ENCODE peak calls at places on chromosomes 3 and 15, in nine cellular contexts. H is RWPE2; V is RPMI8226; K is left cardiac atrium; N is fibroblast of villous mesenchyme; W is activated naive CD4-positive, alpha-beta T cell treated with Interleukin-2 at 50 U/mL for 16 hours; F is HT1080; S is skeletal muscle cell; C is stimulated activated CD4-positive, alpha-beta T cell treated with anti-CD3 and anti-CD28 coated beads, Interleukin-4, amount 100 ng/mL, for 1 hour. P is an unnamed sample.

GRCh38 chr3:122283796-122284445 is 41.1 kb upstream of the CSTA start:
- DNase-seq in V (no peak), W (no peak), C (no peak), N (no peak), F (peak), K (no peak), H (no peak), S (no peak), P (no peak)

GRCh38 chr3:41431386-41431785 is 232.1 kb downstream of the CTNNB1 start:
- DNase-seq in W (no peak), H (no peak), K (no peak), V (no peak), C (no peak), S (no peak), N (no peak), F (peak), P (no peak)

GRCh38 chr3:37736632-37737031 is 125.0 kb upstream of the CTDSPL start:
- DNase-seq in F (no peak), C (no peak), K (no peak), W (no peak), V (peak), N (peak), S (no peak), H (no peak), P (no peak)

GRCh38 chr3:9395570-9396300 is 1.7 kb upstream of the SETD5 start:
- DNase-seq in V (no peak), N (no peak), F (no peak), S (no peak), C (no peak), H (no peak), K (no peak), W (no peak), P (no peak)

GRCh38 chr15:68340711-68341671 is 63.4 kb downstream of the FEM1B start:
- DNase-seq in V (no peak), N (peak), H (no peak), F (no peak), W (no peak), S (peak), K (no peak), C (no peak), P (no peak)

GRCh38 chr3:139302084-139302800 is 41.6 kb upstream of the MRPS22 start:
- DNase-seq in S (peak), N (peak), F (peak), H (peak), C (no peak), K (peak), W (no peak), V (no peak), P (no peak)

GRCh38 chr3:184743248-184743647 is 31.4 kb upstream of the MAGEF1 start:
- DNase-seq in H (no peak), V (no peak), W (no peak), K (no peak), N (no peak), C (no peak), F (no peak), S (no peak), P (no peak)

GRCh38 chr3:130932979-130933378 is 39.1 kb downstream of the ATP2C1 start:
- DNase-seq in V (no peak), F (no peak), S (no peak), C (no peak), N (no peak), K (no peak), W (no peak), H (no peak), P (no peak)

GRCh38 chr15:101466188-101466587 is 23.3 kb downstream of the PCSK6 start:
- DNase-seq in V (no peak), W (no peak), N (no peak), C (no peak), H (no peak), F (peak), S (no peak), K (no peak), P (no peak)

GRCh38 chr3:65548848-65549625 is 489.7 kb downstream of the MAGI1 start:
- DNase-seq in V (no peak), W (no peak), S (no peak), F (no peak), H (peak), N (no peak), C (no peak), K (peak), P (no peak)

GRCh38 chr3:196207833-196208607 is 3.2 kb downstream of the ZDHHC19 start:
- DNase-seq in S (no peak), K (peak), V (no peak), W (peak), C (peak), F (no peak), H (no peak), N (peak), P (peak)

GRCh38 chr3:45124379-45124778 is 21.8 kb downstream of the CDCP1 start:
- DNase-seq in N (no peak), S (no peak), F (peak), W (no peak), V (no peak), H (peak), K (no peak), C (no peak), P (no peak)

GRCh38 chr3:73419179-73419803 is 205.4 kb downstream of the PDZRN3 start:
- DNase-seq in N (peak), W (no peak), H (no peak), C (no peak), F (no peak), K (no peak), V (no peak), S (peak), P (no peak)

GRCh38 chr3:77348244-77348855 is 308.5 kb downstream of the ROBO2 start:
- DNase-seq in F (peak), K (no peak), H (no peak), W (no peak), N (no peak), C (no peak), S (no peak), V (peak), P (no peak)

GRCh38 chr15:51841401-51842040 is 12.1 kb downstream of the TMOD3 start:
- DNase-seq in H (no peak), C (no peak), V (no peak), S (no peak), N (no peak), F (no peak), K (no peak), W (no peak), P (no peak)

GRCh38 chr15:49674370-49674769 is 53.5 kb downstream of the DTWD1 start:
- DNase-seq in W (no peak), F (no peak), K (no peak), C (no peak), H (no peak), V (no peak), S (no peak), N (peak), P (no peak)

GRCh38 chr3:113249601-113250000 is 38.2 kb downstream of the BOC start:
- DNase-seq in C (no peak), V (no peak), W (no peak), K (no peak), F (no peak), S (no peak), N (no peak), H (no peak), P (no peak)

GRCh38 chr15:92665100-92665555 is 9.6 kb upstream of the FAM174B start:
- DNase-seq in K (no peak), H (no peak), V (peak), N (peak), C (no peak), S (no peak), F (no peak), W (no peak), P (no peak)

GRCh38 chr3:141127344-141128125 is 76.4 kb downstream of the SPSB4 start:
- DNase-seq in S (no peak), H (no peak), V (peak), K (no peak), W (no peak), F (no peak), C (no peak), N (no peak), P (no peak)

GRCh38 chr3:27633224-27633545 is 88.9 kb downstream of the EOMES start:
- DNase-seq in N (peak), C (no peak), K (no peak), S (no peak), F (no peak), V (peak), H (no peak), W (no peak), P (no peak)

GRCh38 chr15:91258436-91258779 is 158.4 kb downstream of the SV2B start:
- DNase-seq in F (peak), H (no peak), C (no peak), N (no peak), V (no peak), S (no peak), W (no peak), K (no peak), P (no peak)

GRCh38 chr3:193777524-193777923 is 184.5 kb downstream of the OPA1 start:
- DNase-seq in V (no peak), S (no peak), N (peak), H (no peak), W (no peak), C (no peak), K (no peak), F (no peak), P (no peak)

GRCh38 chr15:83018477-83018876 is 7.0 kb upstream of the C15orf40 start:
- DNase-seq in S (no peak), N (no peak), W (no peak), C (no peak), H (no peak), V (no peak), K (no peak), F (no peak), P (no peak)

GRCh38 chr3:103218146-103218545 is 783.3 kb downstream of the ZPLD1 start:
- DNase-seq in K (no peak), F (no peak), S (peak), V (peak), C (no peak), W (no peak), H (no peak), N (no peak), P (no peak)

GRCh38 chr3:39960515-39961403 is 151.3 kb downstream of the MYRIP start:
- DNase-seq in W (no peak), K (no peak), V (no peak), C (no peak), N (no peak), F (no peak), S (no peak), H (no peak), P (no peak)

GRCh38 chr3:141280086-141280485 is 48.5 kb downstream of the PXYLP1 start:
- DNase-seq in F (no peak), V (no peak), C (no peak), N (peak), H (no peak), K (no peak), S (no peak), W (no peak), P (no peak)

GRCh38 chr15:101305820-101306255 is 10.8 kb upstream of the SNRPA1 start:
- DNase-seq in W (no peak), K (no peak), F (no peak), C (no peak), S (no peak), H (peak), V (no peak), N (no peak), P (peak)

GRCh38 chr15:78061963-78062427 is 15.5 kb downstream of the TBC1D2B start:
- DNase-seq in F (peak), H (no peak), N (peak), K (no peak), S (no peak), W (peak), C (peak), V (peak), P (no peak)

GRCh38 chr3:12658593-12659058 is 5.3 kb downstream of the RAF1 start:
- DNase-seq in N (peak), H (no peak), V (no peak), C (no peak), F (peak), S (no peak), W (no peak), K (no peak), P (no peak)

GRCh38 chr3:52402706-52403270 is 42.1 kb downstream of the SEMA3G start:
- DNase-seq in F (no peak), K (peak), H (peak), N (no peak), C (no peak), W (no peak), S (no peak), V (no peak), P (peak)

GRCh38 chr15:99616129-99616528 is 50.3 kb downstream of the MEF2A start:
- DNase-seq in K (no peak), H (no peak), C (no peak), V (no peak), N (no peak), S (no peak), W (no peak), F (no peak), P (no peak)

GRCh38 chr3:17151598-17152373 is 267.0 kb downstream of the PLCL2 start:
- DNase-seq in K (no peak), S (no peak), N (no peak), H (no peak), F (no peak), V (peak), W (peak), C (peak), P (no peak)

GRCh38 chr3:24363242-24363641 is 131.4 kb downstream of the THRB start:
- DNase-seq in W (no peak), F (no peak), N (peak), C (no peak), H (no peak), V (no peak), S (no peak), K (no peak), P (no peak)

GRCh38 chr15:62894322-62895085 is 148.0 kb upstream of the TPM1 start:
- DNase-seq in C (no peak), N (no peak), F (peak), V (no peak), H (no peak), S (no peak), W (no peak), K (no peak), P (no peak)

GRCh38 chr3:196274585-196274984 is 12.9 kb downstream of the PCYT1A start:
- DNase-seq in H (no peak), N (peak), S (no peak), W (peak), K (no peak), C (peak), F (peak), V (peak), P (no peak)

GRCh38 chr3:10317311-10317960 is 3.5 kb downstream of the SEC13 start:
- DNase-seq in C (no peak), N (no peak), H (no peak), S (no peak), F (no peak), K (no peak), W (no peak), V (no peak), P (no peak)

GRCh38 chr3:58492385-58492970 is 582 bp downstream of the KCTD6 start:
- DNase-seq in H (no peak), N (no peak), F (no peak), S (no peak), V (peak), C (peak), K (no peak), W (peak), P (no peak)

P was measured in sciatic nerve.